ENCODE peak calls at places on chromosomes 2 and 18, in five cellular contexts. Z is A549, R is suprapubic skin, U is SJSA1, E is stomach. K is an unnamed sample. For H3K4me1, the result is how much of the 10 kb centered on the place peaks cover.

GRCh38 chr2:43343573-43344304 is 117.3 kb upstream of the ZFP36L2 start:
- DNase-seq in Z (no peak), U (peak), E (peak), R (peak), K (peak)

GRCh38 chr2:56680971-56681631 is 497.3 kb downstream of the CCDC85A start:
- DNase-seq in R (no peak), E (no peak), U (peak), Z (peak), K (peak)

GRCh38 chr18:35478520-35479435 is 19.0 kb downstream of the INO80C start:
- DNase-seq in R (no peak), U (peak), E (peak), Z (peak), K (peak)

GRCh38 chr2:172859821-172860707 is 124.4 kb downstream of the RAPGEF4 start:
- DNase-seq in R (no peak), Z (no peak), U (peak), E (no peak), K (no peak)

GRCh38 chr2:212672186-212672585 is 133.6 kb upstream of the ERBB4 start:
- DNase-seq in U (no peak), Z (no peak), E (no peak), R (no peak), K (no peak)

GRCh38 chr2:219289537-219290361 is 10.6 kb downstream of the DNAJB2 start:
- DNase-seq in Z (no peak), R (peak), U (peak), E (no peak), K (no peak)

GRCh38 chr18:8536226-8536625 is 73.0 kb upstream of the RAB12 start:
- DNase-seq in R (no peak), Z (peak), E (no peak), U (no peak), K (no peak)

GRCh38 chr2:99153921-99154604 is 679 bp downstream of the TSGA10 start:
- DNase-seq in Z (no peak), R (no peak), U (no peak), E (no peak), K (no peak)

GRCh38 chr2:85340034-85340892 is 12.5 kb upstream of the TGOLN2 start:
- DNase-seq in E (no peak), R (peak), Z (no peak), U (no peak), K (no peak)

GRCh38 chr18:13288509-13289138 is 70.1 kb downstream of the LDLRAD4 start:
- DNase-seq in R (peak), Z (no peak), E (no peak), U (no peak), K (no peak)

GRCh38 chr2:173066887-173067676 is 8.6 kb upstream of the MAP3K20 start:
- DNase-seq in R (no peak), Z (no peak), U (no peak), E (no peak), K (no peak)

GRCh38 chr2:129483366-129483765 is 496.1 kb upstream of the RAB6C start:
- DNase-seq in Z (no peak), U (no peak), E (no peak), R (no peak), K (no peak)

GRCh38 chr2:239751719-239752355 is 273.3 kb downstream of the NDUFA10 start:
- DNase-seq in U (peak), E (no peak), Z (no peak), R (no peak), K (no peak)

GRCh38 chr2:99297990-99298389 is 3.0 kb downstream of the LYG1 start:
- DNase-seq in E (no peak), R (no peak), U (no peak), Z (no peak), K (peak)

GRCh38 chr2:12232876-12233275 is 483.9 kb upstream of the TRIB2 start:
- DNase-seq in U (no peak), E (no peak), Z (no peak), R (no peak), K (no peak)

GRCh38 chr2:8437228-8437948 is 244.5 kb upstream of the ID2 start:
- DNase-seq in E (no peak), U (no peak), Z (no peak), R (no peak), K (no peak)

GRCh38 chr18:51724790-51725721 is 527.6 kb upstream of the MEX3C start:
- DNase-seq in Z (no peak), E (no peak), U (no peak), R (no peak), K (no peak)

GRCh38 chr2:144097440-144098225 is 422.3 kb downstream of the ZEB2 start:
- DNase-seq in Z (no peak), E (no peak), R (no peak), U (no peak), K (no peak)

GRCh38 chr2:26562811-26563645 is 78.1 kb downstream of the CIB4 start:
- DNase-seq in E (peak), U (peak), Z (no peak), R (peak), K (no peak)

GRCh38 chr2:169716229-169716886 is 17.3 kb upstream of the KLHL23 start:
- DNase-seq in Z (no peak), E (peak), R (no peak), U (no peak), K (no peak)

GRCh38 chr2:88469202-88470114 is 17.0 kb upstream of the FOXI3 start:
- DNase-seq in Z (no peak), R (no peak), E (no peak), U (no peak), K (no peak)

GRCh38 chr2:88458633-88459032 is 6.1 kb upstream of the FOXI3 start:
- DNase-seq in Z (no peak), R (no peak), E (no peak), U (no peak), K (no peak)

GRCh38 chr2:88464166-88464565 is 11.7 kb upstream of the FOXI3 start:
- DNase-seq in E (no peak), R (no peak), Z (no peak), U (no peak), K (no peak)
- H3K27ac ChIP-seq in E (no peak), R (no peak), Z (no peak), U (no peak), K (no peak)

DNA sequence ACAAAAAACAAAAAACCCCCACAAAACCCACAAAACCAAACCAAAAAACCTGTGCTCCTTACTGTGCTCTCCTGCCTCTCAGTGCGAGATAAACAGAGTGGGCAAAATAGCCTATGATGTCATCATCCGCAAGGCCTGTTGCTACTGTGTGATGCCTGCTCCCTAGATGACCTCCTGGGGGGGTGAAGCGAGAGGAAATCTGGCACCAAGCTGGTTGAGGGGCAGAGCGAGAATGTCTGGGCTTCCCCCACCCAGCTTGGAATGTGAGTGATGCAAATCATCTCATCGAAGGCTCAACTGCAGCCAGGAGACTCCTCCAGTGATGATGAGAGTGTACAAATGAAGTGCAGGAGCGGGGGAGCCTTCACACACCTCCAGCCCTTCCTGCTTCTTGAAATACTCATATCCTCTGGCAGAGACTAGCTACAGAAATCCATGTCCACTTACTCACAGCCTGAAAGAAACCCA is 57.7 kb upstream of the MAP4K3 start:
- DNase-seq in E (no peak), U (peak), R (no peak), Z (peak), K (peak)
- H3K4me1 ChIP-seq in E (under half), U (half or more), R (under half), Z (half or more), K (under half)

DNA sequence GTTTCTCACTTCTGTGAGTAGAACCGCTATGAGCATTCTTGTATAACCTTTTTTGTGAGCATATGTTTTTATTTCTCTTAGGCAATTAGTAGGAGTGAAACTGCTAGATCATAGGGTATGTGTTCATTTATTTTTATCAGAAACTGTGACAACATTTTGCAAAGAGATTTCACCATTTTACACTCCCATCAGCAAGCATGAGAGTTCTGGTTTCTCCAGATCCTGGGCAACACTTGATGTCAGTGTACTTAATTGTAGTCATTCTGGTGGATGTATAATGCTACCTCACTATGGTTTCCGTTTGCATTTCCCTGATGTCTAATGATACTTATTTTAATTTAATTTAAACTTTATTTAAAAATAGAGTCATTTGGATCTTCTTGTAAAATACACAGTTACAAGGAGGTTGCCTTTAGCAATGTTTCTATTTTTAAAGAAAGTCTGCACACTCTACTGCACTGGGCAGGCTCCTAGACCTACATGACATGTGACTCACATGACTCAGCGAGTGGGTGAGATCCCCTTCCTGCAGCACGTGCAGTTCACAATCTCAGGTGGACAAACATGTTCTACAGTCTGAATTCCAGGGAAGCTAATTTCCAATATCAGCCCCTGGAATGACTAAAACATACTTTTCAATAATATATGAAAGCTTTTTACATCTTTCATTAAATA is 127.0 kb upstream of the BCL2L11 start:
- DNase-seq in E (peak), Z (no peak), U (no peak), R (no peak), K (peak)
- H3K27ac ChIP-seq in E (no peak), Z (no peak), U (no peak), R (no peak), K (no peak)

DNA sequence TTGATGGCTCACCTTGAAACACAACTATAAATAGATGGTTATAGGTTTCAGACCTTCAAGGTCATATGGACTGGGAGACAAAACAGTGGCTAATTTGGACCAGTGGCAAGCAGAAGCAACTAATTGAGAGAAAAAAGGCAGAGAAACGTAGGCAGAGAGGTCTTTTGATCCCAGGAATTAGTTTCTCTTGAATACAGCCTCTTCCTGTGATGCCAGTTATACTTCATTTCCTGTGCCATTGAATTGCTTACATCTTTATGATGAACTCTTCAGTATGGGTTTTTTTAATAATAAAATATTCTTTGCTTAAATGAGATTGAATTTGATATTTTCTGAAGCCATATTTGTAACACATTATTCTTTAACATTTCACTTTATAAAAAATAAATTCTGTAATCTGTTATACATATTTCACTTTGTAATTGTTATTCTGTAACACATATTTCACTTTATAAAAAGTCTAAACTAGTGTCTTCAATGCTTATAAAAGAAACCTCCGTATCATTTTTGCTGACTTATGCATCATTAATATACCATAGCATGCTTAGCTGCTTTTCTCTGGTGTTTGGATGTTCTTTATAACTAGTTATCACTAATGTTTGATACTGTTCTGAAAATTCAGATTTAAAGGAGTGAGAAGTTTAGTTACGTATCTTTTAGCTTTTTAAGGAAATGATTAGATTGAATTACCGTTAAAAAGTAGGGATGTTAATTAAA is 8.9 kb downstream of the VAPA start:
- DNase-seq in R (no peak), U (no peak), Z (no peak), E (no peak), K (no peak)
- H3K4me1 ChIP-seq in R (half or more), U (under half), Z (half or more), E (half or more), K (half or more)

DNA sequence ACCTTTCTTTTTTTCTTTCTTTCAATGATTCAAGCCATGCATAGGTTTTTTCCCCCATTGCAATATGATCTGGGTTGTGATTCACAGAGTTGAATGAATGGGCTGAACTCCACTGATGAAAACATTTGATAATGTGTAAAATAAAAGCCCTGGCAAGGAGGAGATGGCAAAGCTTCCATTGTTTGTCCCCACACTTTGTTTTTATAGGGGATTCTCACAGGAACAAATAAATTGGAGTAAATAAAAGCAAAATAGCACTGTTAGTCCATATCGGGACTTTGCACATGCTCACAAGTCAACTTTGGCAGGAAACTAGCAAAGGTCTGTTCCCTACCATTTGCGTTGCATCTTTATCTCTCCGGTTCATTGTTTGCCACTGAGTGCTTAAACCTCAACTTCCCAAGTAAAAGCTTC is 55.7 kb downstream of the MEIS1 start:
- DNase-seq in R (no peak), E (no peak), Z (no peak), U (peak), K (no peak)
- H3K27ac ChIP-seq in R (no peak), E (no peak), Z (no peak), U (no peak), K (no peak)

K was measured in foreskin keratinocyte.